ENCODE peak calls at places on chromosomes 6 and 20, in four cellular contexts. I is left colon, A is M059J, Z is stomach. R is an unnamed sample.

GRCh38 chr20:58100731-58101356 is 127.6 kb downstream of the ANKRD60 start:
- DNase-seq in Z (no peak), I (no peak), A (no peak), R (no peak)

GRCh38 chr6:157885211-157885788 is 62.3 kb downstream of the SNX9 start:
- DNase-seq in Z (no peak), A (no peak), I (no peak), R (peak; percentile 37)

GRCh38 chr20:7695622-7696021 is 244.6 kb downstream of the HAO1 start:
- DNase-seq in I (no peak), A (peak; percentile 52), Z (no peak), R (no peak)

GRCh38 chr20:23242104-23242503 is 108.5 kb upstream of the NXT1 start:
- DNase-seq in Z (no peak), I (no peak), A (no peak), R (no peak)

GRCh38 chr6:112207131-112207530 is 47.2 kb downstream of the LAMA4 start:
- DNase-seq in I (no peak), Z (no peak), A (peak; percentile 83), R (no peak)

GRCh38 chr6:154874684-154875594 is 120.2 kb upstream of the TIAM2 start:
- DNase-seq in Z (no peak), A (no peak), I (no peak), R (no peak)

GRCh38 chr6:148528292-148528691 is 185.7 kb downstream of the SASH1 start:
- DNase-seq in A (peak; percentile 37), I (no peak), Z (no peak), R (no peak)

GRCh38 chr6:70663881-70664466 is 3.7 kb upstream of the SMAP1 start:
- DNase-seq in I (no peak), Z (no peak), A (no peak), R (no peak)

GRCh38 chr20:58073945-58074920 is 154.2 kb downstream of the ANKRD60 start:
- DNase-seq in A (peak; percentile 89), Z (no peak), I (no peak), R (no peak)

GRCh38 chr6:116255246-116255800 is 1.4 kb upstream of the TSPYL4 start:
- DNase-seq in I (no peak), Z (no peak), A (no peak), R (no peak)

GRCh38 chr20:8399963-8400362 is 267.9 kb downstream of the PLCB1 start:
- DNase-seq in Z (no peak), A (no peak), I (no peak), R (peak; percentile 2)

GRCh38 chr6:46453221-46453620 is 38.0 kb downstream of the RCAN2 start:
- DNase-seq in A (peak; percentile 85), Z (no peak), I (no peak), R (no peak)

GRCh38 chr6:5746392-5747140 is 260.2 kb downstream of the NRN1 start:
- DNase-seq in I (no peak), A (no peak), Z (no peak), R (no peak)

GRCh38 chr20:36116813-36117441 is 37.6 kb upstream of the EPB41L1 start:
- DNase-seq in Z (no peak), A (peak; percentile 76), I (no peak), R (no peak)

GRCh38 chr20:5061209-5061608 is 58.5 kb downstream of the PCNA start:
- DNase-seq in A (peak; percentile 90), Z (no peak), I (no peak), R (no peak)

GRCh38 chr6:32637219-32637880 is at the start of gene HLA-DQA1:
- DNase-seq in I (no peak), Z (no peak), A (peak; percentile 4), R (no peak)

GRCh38 chr6:160412993-160413392 is 64.8 kb downstream of the SLC22A3 start:
- DNase-seq in I (no peak), Z (no peak), A (no peak), R (no peak)

GRCh38 chr6:80767808-80768207 is 661.3 kb downstream of the BCKDHB start:
- DNase-seq in Z (no peak), I (no peak), A (peak; percentile 96), R (no peak)

GRCh38 chr20:61571221-61571620 is 319.2 kb downstream of the CDH4 start:
- DNase-seq in I (no peak), A (no peak), Z (no peak), R (no peak)

GRCh38 chr20:37651932-37652331 is 41.9 kb upstream of the CTNNBL1 start:
- DNase-seq in I (peak; percentile 35), A (peak; percentile 63), Z (peak; percentile 71), R (no peak)

GRCh38 chr6:144264270-144265060 is 20.7 kb upstream of the UTRN start:
- DNase-seq in Z (no peak), I (no peak), A (peak; percentile 99), R (no peak)

R was measured in effector memory CD8-positive, alpha-beta T cell.